ENCODE peak calls at places on chromosomes 2 and 18, in six cellular contexts. One of them, this sample, is unnamed.

GRCh38 chr2:121199281-121200010 is 85.6 kb downstream of the TFCP2L1 start:
- DNase-seq in HCT116: no peak
- DNase-seq in A549: no peak
- DNase-seq in Peyer's patch: no peak
- DNase-seq in transverse colon: no peak
- DNase-seq in sigmoid colon: peak
- DNase-seq in this sample: no peak

GRCh38 chr18:6672909-6673308 is 56.6 kb upstream of the ARHGAP28 start:
- DNase-seq in Peyer's patch: no peak
- DNase-seq in A549: no peak
- DNase-seq in sigmoid colon: no peak
- DNase-seq in HCT116: no peak
- DNase-seq in transverse colon: no peak
- DNase-seq in this sample: no peak

GRCh38 chr2:15640291-15640711 is 48.6 kb downstream of the DDX1 start:
- DNase-seq in A549: no peak
- DNase-seq in transverse colon: no peak
- DNase-seq in sigmoid colon: no peak
- DNase-seq in Peyer's patch: no peak
- DNase-seq in HCT116: no peak
- DNase-seq in this sample: peak

GRCh38 chr18:22342625-22343024 is 75.1 kb downstream of the CTAGE1 start:
- DNase-seq in Peyer's patch: no peak
- DNase-seq in A549: no peak
- DNase-seq in HCT116: no peak
- DNase-seq in sigmoid colon: no peak
- DNase-seq in transverse colon: peak
- DNase-seq in this sample: peak

GRCh38 chr18:32189723-32190591 is at the start of gene MEP1B:
- DNase-seq in Peyer's patch: no peak
- DNase-seq in transverse colon: no peak
- DNase-seq in sigmoid colon: no peak
- DNase-seq in A549: no peak
- DNase-seq in HCT116: no peak
- DNase-seq in this sample: no peak

GRCh38 chr2:120453635-120453998 is 107.7 kb downstream of the INHBB start:
- DNase-seq in Peyer's patch: no peak
- DNase-seq in HCT116: no peak
- DNase-seq in A549: no peak
- DNase-seq in transverse colon: no peak
- DNase-seq in sigmoid colon: no peak
- DNase-seq in this sample: no peak

GRCh38 chr2:74499269-74499939 is at the start of gene LBX2:
- DNase-seq in transverse colon: no peak
- DNase-seq in sigmoid colon: no peak
- DNase-seq in Peyer's patch: no peak
- DNase-seq in HCT116: no peak
- DNase-seq in A549: no peak
- DNase-seq in this sample: no peak

GRCh38 chr2:55899881-55900280 is 23.7 kb downstream of the EFEMP1 start:
- DNase-seq in transverse colon: no peak
- DNase-seq in Peyer's patch: no peak
- DNase-seq in sigmoid colon: no peak
- DNase-seq in HCT116: no peak
- DNase-seq in A549: no peak
- DNase-seq in this sample: no peak

GRCh38 chr18:26981373-26982082 is 116.0 kb upstream of the AQP4 start:
- DNase-seq in A549: no peak
- DNase-seq in transverse colon: no peak
- DNase-seq in sigmoid colon: no peak
- DNase-seq in HCT116: no peak
- DNase-seq in Peyer's patch: no peak
- DNase-seq in this sample: no peak

GRCh38 chr18:470661-471501 is 29.6 kb downstream of the COLEC12 start:
- DNase-seq in Peyer's patch: no peak
- DNase-seq in HCT116: no peak
- DNase-seq in A549: no peak
- DNase-seq in transverse colon: no peak
- DNase-seq in sigmoid colon: no peak
- DNase-seq in this sample: no peak

GRCh38 chr2:226902041-226902972 is 66.5 kb downstream of the RHBDD1 start:
- DNase-seq in HCT116: no peak
- DNase-seq in Peyer's patch: no peak
- DNase-seq in A549: no peak
- DNase-seq in transverse colon: no peak
- DNase-seq in sigmoid colon: no peak
- DNase-seq in this sample: no peak

GRCh38 chr2:209519911-209520310 is 96.1 kb downstream of the MAP2 start:
- DNase-seq in A549: no peak
- DNase-seq in HCT116: no peak
- DNase-seq in sigmoid colon: no peak
- DNase-seq in transverse colon: no peak
- DNase-seq in Peyer's patch: no peak
- DNase-seq in this sample: no peak

GRCh38 chr18:76654536-76654935 is 159.5 kb upstream of the ZNF516 start:
- DNase-seq in A549: no peak
- DNase-seq in sigmoid colon: no peak
- DNase-seq in HCT116: no peak
- DNase-seq in transverse colon: no peak
- DNase-seq in Peyer's patch: no peak
- DNase-seq in this sample: no peak

GRCh38 chr2:33262097-33262496 is 214.4 kb upstream of the RASGRP3 start:
- DNase-seq in sigmoid colon: no peak
- DNase-seq in A549: no peak
- DNase-seq in transverse colon: no peak
- DNase-seq in Peyer's patch: no peak
- DNase-seq in HCT116: no peak
- DNase-seq in this sample: no peak

GRCh38 chr18:475202-475624 is 25.3 kb downstream of the COLEC12 start:
- DNase-seq in Peyer's patch: no peak
- DNase-seq in HCT116: no peak
- DNase-seq in A549: no peak
- DNase-seq in transverse colon: no peak
- DNase-seq in sigmoid colon: peak
- DNase-seq in this sample: peak

GRCh38 chr2:20540587-20541304 is 93.9 kb downstream of the RHOB start:
- DNase-seq in transverse colon: no peak
- DNase-seq in A549: no peak
- DNase-seq in HCT116: no peak
- DNase-seq in sigmoid colon: no peak
- DNase-seq in Peyer's patch: no peak
- DNase-seq in this sample: no peak

GRCh38 chr18:13566941-13567762 is 159.2 kb downstream of the FAM210A start:
- DNase-seq in A549: no peak
- DNase-seq in transverse colon: peak
- DNase-seq in HCT116: no peak
- DNase-seq in sigmoid colon: peak
- DNase-seq in Peyer's patch: peak
- DNase-seq in this sample: no peak

GRCh38 chr18:56795381-56795780 is 144.2 kb downstream of the WDR7 start:
- DNase-seq in sigmoid colon: no peak
- DNase-seq in HCT116: no peak
- DNase-seq in Peyer's patch: no peak
- DNase-seq in A549: no peak
- DNase-seq in transverse colon: no peak
- DNase-seq in this sample: no peak

GRCh38 chr2:46458763-46459505 is 20.4 kb upstream of the TMEM247 start:
- DNase-seq in A549: no peak
- DNase-seq in Peyer's patch: no peak
- DNase-seq in HCT116: no peak
- DNase-seq in transverse colon: no peak
- DNase-seq in sigmoid colon: no peak
- DNase-seq in this sample: no peak

GRCh38 chr2:204228169-204228940 is 291.8 kb downstream of the ICOS start:
- DNase-seq in Peyer's patch: no peak
- DNase-seq in sigmoid colon: no peak
- DNase-seq in A549: no peak
- DNase-seq in transverse colon: no peak
- DNase-seq in HCT116: no peak
- DNase-seq in this sample: no peak

GRCh38 chr2:226661789-226662545 is 137.7 kb downstream of the IRS1 start:
- DNase-seq in HCT116: peak
- DNase-seq in sigmoid colon: peak
- DNase-seq in Peyer's patch: no peak
- DNase-seq in A549: peak
- DNase-seq in transverse colon: no peak
- DNase-seq in this sample: peak

GRCh38 chr2:156182132-156182531 is 150.4 kb downstream of the NR4A2 start:
- DNase-seq in A549: no peak
- DNase-seq in Peyer's patch: no peak
- DNase-seq in sigmoid colon: no peak
- DNase-seq in HCT116: peak
- DNase-seq in transverse colon: peak
- DNase-seq in this sample: no peak

GRCh38 chr2:201936817-201937216 is 96.8 kb upstream of the FZD7 start:
- DNase-seq in HCT116: no peak
- DNase-seq in transverse colon: peak
- DNase-seq in Peyer's patch: no peak
- DNase-seq in A549: no peak
- DNase-seq in sigmoid colon: no peak
- DNase-seq in this sample: no peak

GRCh38 chr2:69973335-69973735 is 11.9 kb upstream of the ASPRV1 start:
- DNase-seq in sigmoid colon: peak
- DNase-seq in transverse colon: no peak
- DNase-seq in A549: no peak
- DNase-seq in Peyer's patch: no peak
- DNase-seq in HCT116: no peak
- DNase-seq in this sample: no peak
- TF ChIP-seq POLR2A in sigmoid colon: no peak
- TF ChIP-seq POLR2A in transverse colon: no peak
- TF ChIP-seq POLR2A in A549: no peak
- TF ChIP-seq POLR2A in Peyer's patch: no peak
- TF ChIP-seq POLR2A in HCT116: no peak
- TF ChIP-seq POLR2A in this sample: no peak

DNA sequence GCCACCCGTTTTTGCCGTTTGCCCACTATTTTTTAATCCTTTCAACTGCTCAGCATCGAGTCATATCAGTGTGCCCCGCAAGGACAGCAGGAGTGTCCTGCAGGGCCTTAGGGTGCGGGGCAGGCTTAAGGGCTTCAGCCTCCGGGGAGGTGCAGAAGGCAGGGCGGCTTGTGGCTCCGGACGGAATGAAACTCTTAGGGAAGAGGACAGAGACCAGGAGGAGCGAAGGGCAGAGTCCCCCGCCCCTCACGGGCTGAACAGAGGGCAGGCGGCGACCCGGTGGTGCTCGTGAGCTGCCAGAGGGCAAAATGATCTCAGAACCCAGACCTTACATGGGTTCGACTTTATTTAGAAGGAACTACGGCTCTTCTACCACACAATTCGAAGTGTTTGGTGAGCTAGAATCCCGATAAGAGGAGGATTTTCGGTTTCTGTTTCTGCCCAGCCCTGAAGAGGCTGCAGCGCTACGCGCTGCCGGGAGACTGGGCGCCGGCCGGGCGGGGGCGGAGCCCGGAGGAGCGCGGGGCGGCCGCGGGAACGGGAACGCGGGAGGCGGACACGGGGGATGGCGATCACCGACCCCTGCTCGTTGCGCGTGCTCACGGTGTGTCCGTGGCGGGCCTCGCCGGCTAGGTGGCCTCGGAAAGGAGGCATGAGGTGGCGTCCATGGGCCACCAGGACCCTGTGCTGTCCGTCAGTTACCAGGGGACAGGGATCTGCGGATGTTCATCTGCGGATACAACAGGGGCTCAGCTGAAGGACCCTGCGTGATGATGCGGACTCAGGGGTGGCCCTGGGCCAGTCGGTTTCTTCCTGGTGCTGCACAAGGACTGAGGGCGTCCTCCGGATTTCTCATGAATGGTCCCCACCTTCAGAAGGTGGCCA is 4.3 kb upstream of the SP100 start:
- DNase-seq in HCT116: no peak
- DNase-seq in A549: peak
- DNase-seq in Peyer's patch: peak
- DNase-seq in sigmoid colon: peak
- DNase-seq in transverse colon: peak
- DNase-seq in this sample: peak
- TF ChIP-seq POLR2A in HCT116: no peak
- TF ChIP-seq POLR2A in A549: no peak
- TF ChIP-seq POLR2A in Peyer's patch: peak
- TF ChIP-seq POLR2A in sigmoid colon: no peak
- TF ChIP-seq POLR2A in transverse colon: peak
- TF ChIP-seq POLR2A in this sample: peak

DNA sequence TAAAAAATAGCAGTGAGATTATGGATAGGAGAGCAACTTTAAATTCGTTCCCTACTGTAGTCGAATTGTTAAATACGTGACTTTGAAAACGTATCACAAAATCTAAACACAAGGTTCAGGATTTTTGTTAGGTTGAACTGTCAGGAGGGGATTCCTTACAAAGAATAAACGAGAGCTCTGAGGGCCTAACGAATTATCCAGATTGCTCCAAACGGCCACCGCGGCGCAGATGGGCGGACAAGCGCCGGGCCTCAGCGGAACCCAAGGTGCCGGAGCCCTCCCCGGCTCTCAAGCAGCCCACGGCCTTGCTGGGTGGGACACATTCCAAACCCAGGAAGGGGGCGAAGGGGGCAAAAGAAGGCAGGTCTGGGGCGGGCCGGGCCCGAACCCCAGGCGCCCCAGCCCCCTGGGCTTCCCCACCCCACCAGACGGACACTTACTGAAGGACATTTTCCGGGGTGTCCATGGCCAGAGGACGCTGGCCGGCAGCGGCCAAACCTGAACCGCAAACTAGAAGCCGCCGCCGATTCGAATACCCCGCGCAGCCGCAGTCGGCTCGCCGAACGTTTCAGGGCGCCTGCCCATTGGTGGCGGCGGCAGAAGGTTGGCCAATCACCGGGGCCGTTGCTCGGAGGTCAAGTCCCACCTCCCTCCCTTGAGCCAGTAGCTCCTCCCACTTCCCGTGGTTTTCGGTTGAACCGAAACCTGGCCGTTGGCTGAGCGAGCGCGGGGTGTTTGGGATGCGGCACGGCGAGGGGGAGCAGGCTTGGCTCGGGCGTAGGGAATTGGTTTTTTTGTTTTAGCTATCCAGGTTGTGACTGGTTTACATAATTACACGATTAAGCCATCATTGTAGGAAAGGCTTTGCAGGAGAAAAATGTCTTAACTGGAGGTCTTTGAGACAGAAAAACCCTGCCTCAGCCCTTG is at the start of gene BUB1:
- DNase-seq in transverse colon: peak
- DNase-seq in A549: peak
- DNase-seq in Peyer's patch: peak
- DNase-seq in sigmoid colon: peak
- DNase-seq in HCT116: peak
- DNase-seq in this sample: peak
- TF ChIP-seq POLR2A in transverse colon: peak
- TF ChIP-seq POLR2A in A549: peak
- TF ChIP-seq POLR2A in Peyer's patch: peak
- TF ChIP-seq POLR2A in sigmoid colon: peak
- TF ChIP-seq POLR2A in HCT116: peak
- TF ChIP-seq POLR2A in this sample: peak

DNA sequence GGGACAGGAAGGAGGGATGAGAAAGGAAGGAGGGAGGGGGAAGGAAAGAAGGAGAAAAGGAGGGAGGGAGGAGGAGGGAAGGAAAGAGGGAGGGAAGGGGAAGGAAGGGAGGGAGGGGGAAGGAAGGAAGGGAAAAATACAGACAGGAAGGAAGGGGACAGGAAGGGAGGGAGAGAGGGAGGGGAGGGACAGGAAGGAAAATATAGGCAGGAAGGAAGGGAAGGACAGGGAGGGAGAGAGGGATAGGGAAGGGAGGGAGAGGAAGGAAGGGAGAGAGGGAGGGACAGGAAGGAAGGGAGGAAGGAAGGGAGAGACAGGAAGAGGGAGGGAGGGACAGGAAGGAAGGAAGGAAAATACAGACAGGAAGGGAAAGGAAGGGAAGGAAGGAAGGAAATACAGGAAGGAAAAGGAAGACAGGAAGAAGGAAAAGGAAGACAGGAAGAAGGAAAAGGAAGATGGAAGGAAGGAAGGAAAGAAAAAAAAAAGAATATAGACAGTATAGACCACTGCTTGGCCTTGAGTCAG is 63.6 kb downstream of the FEZ2 start:
- DNase-seq in A549: no peak
- DNase-seq in HCT116: no peak
- DNase-seq in sigmoid colon: no peak
- DNase-seq in Peyer's patch: no peak
- DNase-seq in transverse colon: no peak
- DNase-seq in this sample: no peak
- TF ChIP-seq POLR2A in A549: no peak
- TF ChIP-seq POLR2A in HCT116: no peak
- TF ChIP-seq POLR2A in sigmoid colon: no peak
- TF ChIP-seq POLR2A in Peyer's patch: no peak
- TF ChIP-seq POLR2A in transverse colon: no peak
- TF ChIP-seq POLR2A in this sample: no peak

This sample was measured in H54.